ENCODE peak calls at places on chromosomes 2 and 18, in nine cellular contexts. Q, G, X, J, V, H, U, T and P are unnamed samples.

GRCh38 chr18:22694954-22695353 is 238.2 kb upstream of the RBBP8 start:
- DNase-seq in T (no peak), U (no peak), Q (no peak), X (no peak), V (peak), H (no peak), G (peak), J (no peak), P (no peak)

GRCh38 chr2:15084826-15085489 is 452.4 kb downstream of the LRATD1 start:
- DNase-seq in V (no peak), T (no peak), Q (peak), J (no peak), H (no peak), U (no peak), X (no peak), G (no peak), P (no peak)

GRCh38 chr2:238117199-238118154 is 17.3 kb downstream of the ESPNL start:
- DNase-seq in H (no peak), V (peak), X (no peak), T (no peak), Q (no peak), G (peak), U (no peak), J (no peak), P (no peak)

GRCh38 chr2:88058226-88058625 is 2.6 kb upstream of the KRCC1 start:
- DNase-seq in Q (no peak), U (no peak), T (no peak), X (no peak), V (no peak), H (no peak), J (no peak), G (no peak), P (no peak)

GRCh38 chr18:31574359-31574758 is 17.3 kb upstream of the TTR start:
- DNase-seq in U (no peak), T (no peak), Q (no peak), X (no peak), V (no peak), H (no peak), G (no peak), J (no peak), P (no peak)

GRCh38 chr2:10777842-10778723 is 34.5 kb downstream of the PDIA6 start:
- DNase-seq in H (no peak), V (no peak), T (no peak), Q (no peak), X (no peak), G (no peak), U (no peak), J (no peak), P (no peak)

GRCh38 chr18:52766002-52766540 is 426.1 kb downstream of the DCC start:
- DNase-seq in G (no peak), H (no peak), U (no peak), X (no peak), J (no peak), Q (no peak), V (no peak), T (no peak), P (no peak)

GRCh38 chr2:18413794-18414396 is 146.6 kb downstream of the RDH14 start:
- DNase-seq in G (peak), H (no peak), T (no peak), V (peak), U (no peak), Q (peak), J (no peak), X (no peak), P (no peak)

GRCh38 chr18:24773101-24773500 is 312.7 kb downstream of the HRH4 start:
- DNase-seq in H (no peak), T (no peak), G (no peak), U (no peak), X (no peak), V (no peak), J (no peak), Q (no peak), P (no peak)

GRCh38 chr2:46814160-46814559 is 101.4 kb downstream of the MCFD2 start:
- DNase-seq in V (peak), G (no peak), U (no peak), T (no peak), H (no peak), Q (peak), J (no peak), X (no peak), P (peak)

GRCh38 chr2:70241338-70241737 is 7.1 kb downstream of the TIA1 start:
- DNase-seq in T (no peak), Q (no peak), U (no peak), H (no peak), G (no peak), X (no peak), J (no peak), V (peak), P (no peak)

GRCh38 chr18:28459587-28459986 is 282.7 kb upstream of the CDH2 start:
- DNase-seq in U (no peak), V (peak), T (no peak), X (no peak), J (no peak), G (no peak), Q (no peak), H (no peak), P (no peak)

GRCh38 chr2:98484121-98484557 is 39.5 kb downstream of the INPP4A start:
- DNase-seq in J (no peak), V (no peak), X (no peak), H (no peak), U (no peak), G (no peak), Q (no peak), T (no peak), P (no peak)

GRCh38 chr18:69785466-69785865 is 162.2 kb downstream of the CD226 start:
- DNase-seq in T (no peak), X (no peak), H (no peak), G (no peak), Q (no peak), J (no peak), U (no peak), V (no peak), P (no peak)

GRCh38 chr2:72780483-72780882 is 45.4 kb downstream of the EXOC6B start:
- DNase-seq in H (no peak), T (no peak), U (peak), V (peak), Q (no peak), J (no peak), G (no peak), X (no peak), P (no peak)

GRCh38 chr2:54308186-54308585 is 52.2 kb upstream of the TSPYL6 start:
- DNase-seq in T (no peak), G (no peak), Q (no peak), J (no peak), X (no peak), H (no peak), V (no peak), U (no peak), P (no peak)

GRCh38 chr2:74503506-74504475 is 3.7 kb downstream of the PCGF1 start:
- DNase-seq in Q (peak), X (no peak), G (no peak), U (no peak), J (no peak), H (no peak), V (no peak), T (no peak), P (no peak)

GRCh38 chr2:130370490-130370889 is 14.6 kb downstream of the PTPN18 start:
- DNase-seq in G (no peak), T (no peak), J (no peak), H (no peak), V (no peak), X (no peak), Q (no peak), U (no peak), P (no peak)

GRCh38 chr2:23600336-23600735 is 215.4 kb downstream of the KLHL29 start:
- DNase-seq in G (no peak), J (no peak), X (no peak), H (no peak), T (peak), Q (no peak), V (peak), U (peak), P (no peak)

GRCh38 chr18:6435731-6436130 is 21.0 kb upstream of the L3MBTL4 start:
- DNase-seq in T (no peak), G (no peak), J (no peak), Q (no peak), V (no peak), H (no peak), X (no peak), U (no peak), P (no peak)

GRCh38 chr2:43273477-43273876 is 47.1 kb upstream of the ZFP36L2 start:
- DNase-seq in G (no peak), H (no peak), J (no peak), T (no peak), V (peak), U (no peak), Q (no peak), X (no peak), P (peak)

GRCh38 chr2:75560768-75561565 is at the start of gene EVA1A:
- DNase-seq in X (no peak), U (no peak), J (no peak), T (no peak), H (peak), Q (peak), G (peak), V (peak), P (no peak)

GRCh38 chr2:63817382-63817781 is 24.3 kb upstream of the UGP2 start:
- DNase-seq in H (no peak), U (no peak), T (no peak), X (no peak), J (no peak), Q (no peak), V (no peak), G (no peak), P (no peak)

GRCh38 chr2:84481702-84482101 is 22.6 kb upstream of the SUCLG1 start:
- DNase-seq in J (no peak), G (peak), X (no peak), T (no peak), Q (no peak), H (no peak), U (no peak), V (peak), P (no peak)

GRCh38 chr2:69466728-69467127 is 29.5 kb upstream of the NFU1 start:
- DNase-seq in U (no peak), G (no peak), H (no peak), Q (no peak), V (peak), J (no peak), T (no peak), X (no peak), P (no peak)